ENCODE peak calls at places on chromosomes 4 and X, in seven cellular contexts. A is NCI-H1048; Q is activated CD4-positive, alpha-beta T cell treated with anti-CD3 and anti-CD28 coated beads, Interleukin-2, amount 50 U/mL, for 24 hours; R is left ventricle myocardium inferior; O is adipocyte; G is retinal pigment epithelial cell; N is stimulated activated CD8-positive, alpha-beta memory T cell treated with anti-CD3 and anti-CD28 coated beads, Interleukin-7, amount 100 ng/mL, for 1 hour. S is an unnamed sample.

GRCh38 chr4:113563691-113564378 is 197.7 kb downstream of the CAMK2D start:
- DNase-seq in R (no peak), Q (no peak), A (no peak), G (no peak), N (no peak), O (no peak), S (no peak)

GRCh38 chrX:152635941-152636340 is 1.8 kb upstream of the GABRQ start:
- DNase-seq in N (no peak), R (no peak), O (peak), A (peak), Q (no peak), G (peak), S (no peak)

GRCh38 chr4:152100378-152101201 is 339.8 kb upstream of the GATB start:
- DNase-seq in R (no peak), N (peak), Q (peak), A (no peak), G (no peak), O (no peak), S (no peak)

GRCh38 chr4:62928483-62928882 is 1480.8 kb downstream of the TECRL start:
- DNase-seq in O (no peak), R (no peak), Q (no peak), G (no peak), A (no peak), N (no peak), S (no peak)

GRCh38 chr4:8580321-8581093 is at the start of gene GPR78:
- DNase-seq in N (no peak), Q (no peak), R (peak), G (peak), O (peak), A (peak), S (peak)

GRCh38 chrX:3263681-3264126 is 82.7 kb downstream of the MXRA5 start:
- DNase-seq in Q (no peak), N (no peak), O (peak), G (no peak), R (no peak), A (no peak), S (no peak)

GRCh38 chr4:185504098-185505047 is 30.9 kb downstream of the PDLIM3 start:
- DNase-seq in Q (no peak), O (no peak), A (no peak), N (no peak), R (peak), G (no peak), S (peak)

GRCh38 chr4:37795796-37796195 is 30.7 kb upstream of the PGM2 start:
- DNase-seq in G (no peak), Q (no peak), R (no peak), A (no peak), N (no peak), O (no peak), S (no peak)

GRCh38 chr4:857461-857860 is 31.5 kb upstream of the CPLX1 start:
- DNase-seq in N (no peak), Q (no peak), A (no peak), R (no peak), O (no peak), G (no peak), S (peak)

GRCh38 chr4:67721770-67722597 is 21.0 kb upstream of the UBA6 start:
- DNase-seq in Q (no peak), N (no peak), O (no peak), G (peak), R (no peak), A (no peak), S (no peak)